ENCODE peak calls at places on chromosomes 12 and 14, in four cellular contexts. N, W, Q and Z are unnamed samples.

GRCh38 chr12:113075137-113075683 is 18.7 kb downstream of the DTX1 start:
- DNase-seq in N (no peak), W (no peak), Q (no peak), Z (no peak)

GRCh38 chr12:57765003-57765697 is 1.7 kb downstream of the CYP27B1 start:
- DNase-seq in N (no peak), W (no peak), Q (peak; percentile 38), Z (no peak)

GRCh38 chr14:34981743-34982420 is 910 bp upstream of the SRP54 start:
- DNase-seq in N (no peak), W (no peak), Q (no peak), Z (no peak)

GRCh38 chr12:118541945-118542344 is 165.6 kb downstream of the SUDS3 start:
- DNase-seq in N (no peak), W (no peak), Q (no peak), Z (no peak)

GRCh38 chr12:57461904-57462306 is 2.3 kb downstream of the GLI1 start:
- DNase-seq in N (no peak), W (no peak), Q (no peak), Z (no peak)

GRCh38 chr12:112664569-112664968 is 127.0 kb upstream of the RPH3A start:
- DNase-seq in N (no peak), W (no peak), Q (no peak), Z (no peak)

GRCh38 chr12:128644664-128645296 is 179.0 kb downstream of the SLC15A4 start:
- DNase-seq in N (no peak), W (no peak), Q (no peak), Z (no peak)

GRCh38 chr14:97692084-97692483 is 894.9 kb downstream of the VRK1 start:
- DNase-seq in N (no peak), W (no peak), Q (no peak), Z (no peak)

GRCh38 chr12:129704232-129704830 is 199.5 kb downstream of the TMEM132D start:
- DNase-seq in N (no peak), W (no peak), Q (no peak), Z (no peak)

GRCh38 chr12:124233041-124233836 is 61.7 kb upstream of the RFLNA start:
- DNase-seq in N (peak; percentile 83), W (no peak), Q (no peak), Z (no peak)

GRCh38 chr12:89351489-89352241 is 636 bp downstream of the DUSP6 start:
- DNase-seq in N (no peak), W (peak; percentile 57), Q (peak; percentile 37), Z (no peak)

GRCh38 chr14:63901434-63902085 is 48.8 kb downstream of the SYNE2 start:
- DNase-seq in N (no peak), W (no peak), Q (no peak), Z (no peak)

GRCh38 chr14:69288001-69288771 is 28.2 kb downstream of the GALNT16 start:
- DNase-seq in N (no peak), W (peak; percentile 70), Q (peak; percentile 59), Z (no peak)

GRCh38 chr12:91155990-91156389 is 26.6 kb downstream of the DCN start:
- DNase-seq in N (no peak), W (no peak), Q (no peak), Z (no peak)

GRCh38 chr12:93127582-93128331 is 198.7 kb upstream of the EEA1 start:
- DNase-seq in N (no peak), W (peak; percentile 89), Q (peak; percentile 41), Z (peak; percentile 44)

GRCh38 chr14:70616646-70617045 is 16.2 kb upstream of the MED6 start:
- DNase-seq in N (no peak), W (no peak), Q (no peak), Z (no peak)

GRCh38 chr14:94139006-94139405 is 9.6 kb upstream of the IFI27L2 start:
- DNase-seq in N (no peak), W (no peak), Q (no peak), Z (no peak)

GRCh38 chr14:104321151-104322130 is 183.1 kb downstream of the KIF26A start:
- DNase-seq in N (no peak), W (no peak), Q (no peak), Z (no peak)

GRCh38 chr12:49873361-49873934 is 30.3 kb downstream of the FAIM2 start:
- DNase-seq in N (no peak), W (no peak), Q (no peak), Z (no peak)

GRCh38 chr14:104517867-104518266 is 61.7 kb upstream of the C14orf180 start:
- DNase-seq in N (no peak), W (no peak), Q (no peak), Z (no peak)

GRCh38 chr12:6056406-6057211 is 67.9 kb downstream of the VWF start:
- DNase-seq in N (no peak), W (no peak), Q (no peak), Z (no peak)

GRCh38 chr14:68939424-68939892 is 39.6 kb downstream of the ACTN1 start:
- DNase-seq in N (no peak), W (no peak), Q (no peak), Z (no peak)

GRCh38 chr12:19969476-19969875 is 398.9 kb upstream of the PDE3A start:
- DNase-seq in N (no peak), W (no peak), Q (no peak), Z (no peak)

GRCh38 chr12:94640134-94640928 is 10.0 kb downstream of the TMCC3 start:
- DNase-seq in N (peak; percentile 95), W (no peak), Q (no peak), Z (no peak)

DNA sequence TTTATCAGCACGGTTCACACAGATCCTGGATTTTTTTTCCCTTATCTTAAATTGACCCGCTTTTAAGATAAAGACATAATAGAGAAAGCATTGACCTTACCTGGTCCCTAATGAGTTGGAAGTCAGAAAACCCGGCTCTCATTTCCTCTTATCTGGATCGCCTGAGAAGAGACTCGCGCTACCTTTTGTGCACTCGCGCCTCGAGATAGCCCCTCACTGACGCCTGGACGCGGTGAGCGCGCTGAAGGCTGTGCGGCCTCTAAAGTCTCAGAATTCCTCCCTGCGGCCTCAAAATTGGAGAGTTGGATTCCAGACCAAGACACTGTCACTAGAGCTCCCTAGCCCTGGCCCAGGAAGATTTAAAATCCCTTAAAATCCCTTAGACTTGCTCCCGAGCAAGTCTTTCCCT is 7.0 kb downstream of the NKX2-1 start:
- DNase-seq in N (no peak), W (no peak), Q (no peak), Z (no peak)
- H3K27me3 ChIP-seq in N (peaks cover 90% of the 10 kb centered on the region), W (peaks cover 95% of the 10 kb centered on the region), Q (peaks cover 100% of the 10 kb centered on the region), Z (peaks cover 95% of the 10 kb centered on the region)

DNA sequence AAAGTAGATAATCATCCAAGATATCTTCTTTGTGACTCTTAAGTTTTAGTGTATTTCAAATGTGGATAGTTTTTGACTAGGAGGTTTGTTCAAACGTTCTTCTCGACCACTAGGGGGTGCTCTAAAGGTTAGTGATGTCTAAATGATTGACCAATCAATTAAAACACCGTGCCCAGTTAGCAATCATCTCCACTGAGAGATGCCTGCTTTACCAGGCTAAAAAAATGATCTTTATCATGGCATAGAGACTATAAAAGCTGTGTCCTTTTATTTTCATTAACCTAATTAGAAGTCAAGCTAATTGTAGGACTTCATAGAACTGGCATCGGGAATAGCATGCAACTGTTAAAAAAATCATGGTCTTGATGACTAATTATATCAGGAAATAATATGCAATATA is 153.9 kb downstream of the PRKCH start:
- DNase-seq in N (no peak), W (no peak), Q (no peak), Z (no peak)
- H3K4me3 ChIP-seq in N (no peak overlapping the region), W (no peak overlapping the region), Q (no peak overlapping the region), Z (no peak overlapping the region)

GRCh38 chr14:79274641-79275366 is 936.5 kb downstream of the DIO2 start:
- DNase-seq in N (no peak), W (no peak), Q (no peak), Z (no peak)
- TF ChIP-seq CTCF in N (no peak), W (no peak), Q (no peak), Z (no peak)

GRCh38 chr12:52673216-52673615 is 7.0 kb downstream of the KRT1 start:
- DNase-seq in N (no peak), W (no peak), Q (no peak), Z (no peak)

GRCh38 chr12:52670506-52670905 is 9.7 kb downstream of the KRT1 start:
- DNase-seq in N (no peak), W (no peak), Q (no peak), Z (no peak)

GRCh38 chr12:52669426-52669825 is 10.8 kb downstream of the KRT1 start:
- DNase-seq in N (no peak), W (no peak), Q (no peak), Z (no peak)

GRCh38 chr12:52672321-52672933 is 7.8 kb downstream of the KRT1 start:
- DNase-seq in N (no peak), W (no peak), Q (no peak), Z (no peak)

DNA sequence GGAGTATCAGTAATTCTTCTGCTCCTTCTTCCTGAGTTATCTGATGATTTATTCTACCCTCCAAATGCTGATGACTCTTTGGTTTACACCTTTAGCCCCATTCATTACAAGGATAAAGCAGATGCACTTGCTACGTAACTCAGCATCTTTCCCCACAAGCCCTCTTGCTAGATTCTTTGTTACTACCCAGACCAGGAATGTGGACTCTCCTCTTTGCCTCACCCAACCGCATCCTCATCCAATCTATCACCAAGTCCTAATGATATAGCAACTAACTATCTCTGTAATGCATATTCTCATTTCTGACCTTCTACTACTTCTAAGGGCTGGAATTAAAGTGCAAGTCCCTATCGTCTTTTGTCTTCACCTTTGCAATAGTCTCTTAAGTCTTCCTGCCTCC is 9.2 kb downstream of the KRT1 start:
- DNase-seq in N (no peak), W (no peak), Q (no peak), Z (no peak)
- H3K27me3 ChIP-seq in N (no peaks in the 10 kb centered on the region), W (no peaks in the 10 kb centered on the region), Q (peaks cover 5% of the 10 kb centered on the region), Z (no peaks in the 10 kb centered on the region)